ENCODE peak calls at places on chromosomes 6 and 20, in eight cellular contexts. Z is ovary, I is anterior cingulate cortex, T is spleen, R is esophagus squamous epithelium, A is body of pancreas, G is HEK293T, K is lung. M is an unnamed sample.

GRCh38 chr6:16432075-16433032 is 194.0 kb downstream of the GMPR start:
- DNase-seq in K (peak), G (no peak), R (no peak), Z (peak), A (peak), I (no peak), T (no peak), M (no peak)

GRCh38 chr20:44810391-44811149 is at the start of gene RIMS4:
- DNase-seq in G (peak), A (no peak), T (no peak), K (no peak), Z (no peak), I (no peak), R (no peak), M (peak)

GRCh38 chr20:38218566-38218885 is 42.0 kb downstream of the KIAA1755 start:
- DNase-seq in Z (no peak), K (no peak), R (no peak), G (no peak), T (peak), A (no peak), I (no peak), M (no peak)

GRCh38 chr6:2505624-2506023 is 245.1 kb downstream of the MYLK4 start:
- DNase-seq in G (peak), K (no peak), Z (no peak), I (no peak), A (no peak), R (no peak), T (no peak), M (no peak)

GRCh38 chr6:84763397-84764331 is 734 bp downstream of the TBX18 start:
- DNase-seq in T (no peak), K (no peak), Z (peak), A (peak), G (peak), R (no peak), I (no peak), M (no peak)

GRCh38 chr6:151443911-151444621 is 7.9 kb downstream of the RMND1 start:
- DNase-seq in G (no peak), K (no peak), T (no peak), R (no peak), A (no peak), Z (no peak), I (no peak), M (no peak)

GRCh38 chr20:25136643-25137559 is 55.0 kb upstream of the VSX1 start:
- DNase-seq in R (no peak), T (no peak), A (peak), I (peak), G (no peak), K (peak), Z (no peak), M (peak)

GRCh38 chr20:20333866-20334265 is 34.0 kb upstream of the INSM1 start:
- DNase-seq in G (no peak), K (no peak), Z (no peak), I (no peak), A (no peak), T (no peak), R (no peak), M (no peak)

GRCh38 chr20:51354191-51354768 is 188.2 kb downstream of the NFATC2 start:
- DNase-seq in A (no peak), T (peak), Z (no peak), K (no peak), G (no peak), R (no peak), I (no peak), M (no peak)

GRCh38 chr6:35065870-35066269 is 75.3 kb downstream of the TCP11 start:
- DNase-seq in I (no peak), G (no peak), Z (no peak), A (no peak), R (no peak), T (no peak), K (no peak), M (no peak)

GRCh38 chr6:39300739-39301138 is 13.5 kb downstream of the KCNK17 start:
- DNase-seq in I (no peak), T (no peak), R (no peak), K (no peak), Z (no peak), G (no peak), A (no peak), M (no peak)

GRCh38 chr6:6368040-6368683 is 47.7 kb upstream of the F13A1 start:
- DNase-seq in T (no peak), K (no peak), I (no peak), R (no peak), A (no peak), G (no peak), Z (no peak), M (no peak)

GRCh38 chr6:5094327-5094726 is 9.2 kb downstream of the PPP1R3G start:
- DNase-seq in K (no peak), R (no peak), Z (no peak), A (no peak), G (no peak), I (no peak), T (no peak), M (no peak)

GRCh38 chr6:130467146-130467545 is 101.3 kb downstream of the TMEM200A start:
- DNase-seq in Z (no peak), R (no peak), G (no peak), T (no peak), A (no peak), I (no peak), K (no peak), M (no peak)

GRCh38 chr20:1952737-1953530 is 40.9 kb downstream of the PDYN start:
- DNase-seq in T (no peak), A (no peak), K (no peak), I (no peak), R (no peak), G (no peak), Z (peak), M (no peak)

GRCh38 chr6:143333749-143334520 is 116.6 kb downstream of the ADAT2 start:
- DNase-seq in R (no peak), I (no peak), G (no peak), T (no peak), Z (no peak), A (no peak), K (no peak), M (no peak)

GRCh38 chr6:163816441-163816840 is 401.9 kb downstream of the QKI start:
- DNase-seq in I (no peak), R (no peak), T (no peak), Z (no peak), K (no peak), G (no peak), A (no peak), M (no peak)

GRCh38 chr6:137631323-137631722 is 137.1 kb upstream of the OLIG3 start:
- DNase-seq in K (no peak), R (no peak), Z (no peak), A (no peak), G (no peak), T (no peak), I (no peak), M (no peak)

GRCh38 chr6:30071081-30071818 is 4.3 kb downstream of the PPP1R11 start:
- DNase-seq in G (no peak), A (no peak), I (no peak), R (no peak), K (no peak), Z (no peak), T (peak), M (peak)

GRCh38 chr6:7175463-7175862 is 67.7 kb downstream of the RREB1 start:
- DNase-seq in T (no peak), G (no peak), Z (no peak), A (no peak), I (no peak), K (no peak), R (no peak), M (no peak)

GRCh38 chr6:122790740-122791679 is 2.0 kb downstream of the SMPDL3A start:
- DNase-seq in I (no peak), Z (no peak), G (no peak), R (no peak), A (no peak), K (no peak), T (no peak), M (no peak)

GRCh38 chr20:36091561-36092423 is 62.7 kb upstream of the EPB41L1 start:
- DNase-seq in I (no peak), R (no peak), K (no peak), A (no peak), T (no peak), G (no peak), Z (no peak), M (no peak)

GRCh38 chr6:27250955-27251671 is 3.6 kb downstream of the PRSS16 start:
- DNase-seq in I (no peak), K (peak), T (peak), G (peak), A (peak), R (peak), Z (peak), M (peak)

GRCh38 chr6:90997076-90997475 is 410.2 kb upstream of the MAP3K7 start:
- DNase-seq in A (no peak), R (no peak), K (no peak), Z (no peak), G (peak), I (no peak), T (no peak), M (no peak)

GRCh38 chr6:129501401-129502051 is 208.5 kb downstream of the ARHGAP18 start:
- DNase-seq in I (no peak), T (no peak), Z (no peak), A (peak), K (peak), R (no peak), G (peak), M (peak)